ENCODE peak calls at places on chromosomes 12 and 14, in eight cellular contexts. R, O, M, B, S, A, P and N are unnamed samples.
A peak's percentile ranks its signal among the peaks of the same experiment; 100 is the strongest.

GRCh38 chr14:100120522-100121269 is 38.7 kb downstream of the DEGS2 start:
- DNase-seq in R (no peak), O (no peak), M (no peak), B (no peak), S (no peak), A (no peak), P (no peak), N (no peak)

GRCh38 chr12:66837311-66837627 is 158.4 kb upstream of the GRIP1 start:
- DNase-seq in R (no peak), O (no peak), M (no peak), B (no peak), S (no peak), A (no peak), P (no peak), N (no peak)

GRCh38 chr14:35963209-35963608 is 137.1 kb downstream of the BRMS1L start:
- DNase-seq in R (no peak), O (no peak), M (no peak), B (no peak), S (no peak), A (no peak), P (no peak), N (no peak)

GRCh38 chr12:77062846-77063461 is 2.4 kb downstream of the E2F7 start:
- DNase-seq in R (no peak), O (no peak), M (peak; percentile 86), B (no peak), S (no peak), A (no peak), P (peak; percentile 96), N (peak; percentile 86)

GRCh38 chr14:30630248-30630647 is 8.1 kb downstream of the SCFD1 start:
- DNase-seq in R (no peak), O (no peak), M (no peak), B (no peak), S (no peak), A (no peak), P (no peak), N (no peak)

GRCh38 chr12:19726122-19726521 is 286.8 kb downstream of the AEBP2 start:
- DNase-seq in R (no peak), O (no peak), M (no peak), B (no peak), S (no peak), A (no peak), P (no peak), N (no peak)

GRCh38 chr14:101065696-101066694 is 162.5 kb upstream of the RTL1 start:
- DNase-seq in R (no peak), O (no peak), M (no peak), B (peak; percentile 33), S (peak; percentile 18), A (no peak), P (no peak), N (no peak)

GRCh38 chr12:99979471-99979870 is 5.3 kb downstream of the ANKS1B start:
- DNase-seq in R (no peak), O (no peak), M (no peak), B (no peak), S (no peak), A (no peak), P (no peak), N (no peak)

GRCh38 chr14:33837943-33838683 is 112.8 kb downstream of the EGLN3 start:
- DNase-seq in R (no peak), O (no peak), M (no peak), B (no peak), S (no peak), A (no peak), P (no peak), N (no peak)

GRCh38 chr12:85564786-85565185 is 271.4 kb downstream of the RASSF9 start:
- DNase-seq in R (no peak), O (no peak), M (no peak), B (no peak), S (no peak), A (no peak), P (no peak), N (no peak)

GRCh38 chr12:124558298-124558697 is 9.1 kb downstream of the NCOR2 start:
- DNase-seq in R (no peak), O (no peak), M (no peak), B (no peak), S (no peak), A (no peak), P (no peak), N (no peak)

GRCh38 chr12:124561231-124561630 is 6.2 kb downstream of the NCOR2 start:
- DNase-seq in R (no peak), O (no peak), M (no peak), B (no peak), S (no peak), A (no peak), P (no peak), N (no peak)

GRCh38 chr12:124562018-124562795 is 5.2 kb downstream of the NCOR2 start:
- DNase-seq in R (no peak), O (no peak), M (no peak), B (no peak), S (no peak), A (no peak), P (no peak), N (no peak)

GRCh38 chr12:124559182-124560017 is 8.0 kb downstream of the NCOR2 start:
- DNase-seq in R (no peak), O (no peak), M (no peak), B (no peak), S (no peak), A (no peak), P (no peak), N (no peak)

GRCh38 chr12:124560519-124560918 is 6.9 kb downstream of the NCOR2 start:
- DNase-seq in R (no peak), O (no peak), M (no peak), B (no peak), S (no peak), A (no peak), P (no peak), N (no peak)
- H3K4me3 ChIP-seq in R (no peak overlapping the region), O (no peak overlapping the region), M (no peak overlapping the region), B (no peak overlapping the region), S (no peak overlapping the region), A (no peak overlapping the region), P (no peak overlapping the region), N (no peak overlapping the region)

GRCh38 chr12:52395761-52396434 is 10.2 kb downstream of the KRT82 start:
- DNase-seq in R (no peak), O (peak; percentile 37), M (no peak), B (no peak), S (no peak), A (no peak), P (no peak), N (peak; percentile 58)
- TF ChIP-seq CTCF in R (no peak), O (peak; percentile 6), M (peak; percentile 23), B (peak; percentile 14), S (peak; percentile 47), A (peak; percentile 27), P (no peak), N (peak; percentile 31)

GRCh38 chr12:108119974-108120862 is 8.9 kb upstream of the WSCD2 start:
- DNase-seq in R (no peak), O (no peak), M (no peak), B (no peak), S (no peak), A (no peak), P (no peak), N (no peak)
- H3K4me3 ChIP-seq in R (no peak overlapping the region), O (no peak overlapping the region), M (no peak overlapping the region), B (no peak overlapping the region), S (no peak overlapping the region), A (no peak overlapping the region), P (no peak overlapping the region), N (no peak overlapping the region)

DNA sequence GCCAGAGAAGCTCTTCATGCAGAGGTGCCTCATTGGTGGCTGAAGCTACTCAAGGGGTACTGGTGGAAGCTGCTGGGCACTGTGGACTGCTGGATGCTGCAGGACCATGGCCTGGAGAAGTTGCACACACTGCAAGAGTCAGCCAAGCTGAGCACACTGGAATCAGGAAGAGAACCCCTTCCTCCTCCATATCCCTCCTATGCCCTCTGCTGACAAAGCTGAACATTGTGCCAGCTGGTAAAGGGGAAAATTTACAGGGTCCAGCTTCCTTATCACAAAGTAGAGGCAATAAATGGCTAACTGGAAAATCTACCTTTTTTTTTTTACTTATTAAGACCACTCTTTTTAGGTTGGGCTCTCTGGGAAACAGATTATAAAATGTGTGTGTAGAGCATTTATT is 6.5 kb downstream of the CCDC175 start:
- DNase-seq in R (peak; percentile 17), O (no peak), M (no peak), B (no peak), S (no peak), A (no peak), P (no peak), N (peak; percentile 11)
- TF ChIP-seq CTCF in R (peak; percentile 0), O (no peak), M (peak; percentile 20), B (no peak), S (no peak), A (no peak), P (no peak), N (peak; percentile 19)